ENCODE peak calls at places on chromosomes 11 and 22, in five cellular contexts. One of them, this sample, is unnamed.

GRCh38 chr11:76615950-76616349 is 54.6 kb downstream of the LRRC32 start:
- DNase-seq in stimulated activated effector memory CD8-positive, alpha-beta T cell treated with anti-CD3 and anti-CD28 coated beads, Interleukin-12 subunit alpha, Interleukin-12 subunit beta, amount 100 ng/mL, for 72 hours: no peak
- DNase-seq in activated naive CD8-positive, alpha-beta T cell treated with anti-CD3 and anti-CD28 coated beads, Interleukin-2, amount 10 ng/mL, durations not matched to agents 7 days and 5 days: no peak
- DNase-seq in tibial nerve: no peak
- DNase-seq in activated CD8-positive, alpha-beta memory T cell treated with anti-CD3 and anti-CD28 coated beads, Interleukin-2, amount 10 ng/mL, durations not matched to agents 7 days and 5 days: no peak
- DNase-seq in this sample: no peak

GRCh38 chr11:1203505-1204271 is 19.2 kb upstream of the MUC5B start:
- DNase-seq in stimulated activated effector memory CD8-positive, alpha-beta T cell treated with anti-CD3 and anti-CD28 coated beads, Interleukin-12 subunit alpha, Interleukin-12 subunit beta, amount 100 ng/mL, for 72 hours: no peak
- DNase-seq in activated naive CD8-positive, alpha-beta T cell treated with anti-CD3 and anti-CD28 coated beads, Interleukin-2, amount 10 ng/mL, durations not matched to agents 7 days and 5 days: peak; percentile 25
- DNase-seq in tibial nerve: no peak
- DNase-seq in activated CD8-positive, alpha-beta memory T cell treated with anti-CD3 and anti-CD28 coated beads, Interleukin-2, amount 10 ng/mL, durations not matched to agents 7 days and 5 days: no peak
- DNase-seq in this sample: no peak

GRCh38 chr11:12824281-12825041 is 150.2 kb downstream of the TEAD1 start:
- DNase-seq in stimulated activated effector memory CD8-positive, alpha-beta T cell treated with anti-CD3 and anti-CD28 coated beads, Interleukin-12 subunit alpha, Interleukin-12 subunit beta, amount 100 ng/mL, for 72 hours: no peak
- DNase-seq in activated naive CD8-positive, alpha-beta T cell treated with anti-CD3 and anti-CD28 coated beads, Interleukin-2, amount 10 ng/mL, durations not matched to agents 7 days and 5 days: no peak
- DNase-seq in tibial nerve: no peak
- DNase-seq in activated CD8-positive, alpha-beta memory T cell treated with anti-CD3 and anti-CD28 coated beads, Interleukin-2, amount 10 ng/mL, durations not matched to agents 7 days and 5 days: no peak
- DNase-seq in this sample: no peak

GRCh38 chr22:46471901-46472721 is 65.3 kb downstream of the CELSR1 start:
- DNase-seq in stimulated activated effector memory CD8-positive, alpha-beta T cell treated with anti-CD3 and anti-CD28 coated beads, Interleukin-12 subunit alpha, Interleukin-12 subunit beta, amount 100 ng/mL, for 72 hours: no peak
- DNase-seq in activated naive CD8-positive, alpha-beta T cell treated with anti-CD3 and anti-CD28 coated beads, Interleukin-2, amount 10 ng/mL, durations not matched to agents 7 days and 5 days: no peak
- DNase-seq in tibial nerve: no peak
- DNase-seq in activated CD8-positive, alpha-beta memory T cell treated with anti-CD3 and anti-CD28 coated beads, Interleukin-2, amount 10 ng/mL, durations not matched to agents 7 days and 5 days: no peak
- DNase-seq in this sample: no peak

GRCh38 chr11:420911-421321 is 6.1 kb upstream of the SIGIRR start:
- DNase-seq in stimulated activated effector memory CD8-positive, alpha-beta T cell treated with anti-CD3 and anti-CD28 coated beads, Interleukin-12 subunit alpha, Interleukin-12 subunit beta, amount 100 ng/mL, for 72 hours: no peak
- DNase-seq in activated naive CD8-positive, alpha-beta T cell treated with anti-CD3 and anti-CD28 coated beads, Interleukin-2, amount 10 ng/mL, durations not matched to agents 7 days and 5 days: peak; percentile 32
- DNase-seq in tibial nerve: no peak
- DNase-seq in activated CD8-positive, alpha-beta memory T cell treated with anti-CD3 and anti-CD28 coated beads, Interleukin-2, amount 10 ng/mL, durations not matched to agents 7 days and 5 days: no peak
- DNase-seq in this sample: no peak

GRCh38 chr11:18696638-18697225 is 1.8 kb upstream of the TMEM86A start:
- DNase-seq in stimulated activated effector memory CD8-positive, alpha-beta T cell treated with anti-CD3 and anti-CD28 coated beads, Interleukin-12 subunit alpha, Interleukin-12 subunit beta, amount 100 ng/mL, for 72 hours: no peak
- DNase-seq in activated naive CD8-positive, alpha-beta T cell treated with anti-CD3 and anti-CD28 coated beads, Interleukin-2, amount 10 ng/mL, durations not matched to agents 7 days and 5 days: no peak
- DNase-seq in tibial nerve: no peak
- DNase-seq in activated CD8-positive, alpha-beta memory T cell treated with anti-CD3 and anti-CD28 coated beads, Interleukin-2, amount 10 ng/mL, durations not matched to agents 7 days and 5 days: no peak
- DNase-seq in this sample: no peak

GRCh38 chr22:40453676-40454075 is 83.3 kb downstream of the SGSM3 start:
- DNase-seq in stimulated activated effector memory CD8-positive, alpha-beta T cell treated with anti-CD3 and anti-CD28 coated beads, Interleukin-12 subunit alpha, Interleukin-12 subunit beta, amount 100 ng/mL, for 72 hours: no peak
- DNase-seq in activated naive CD8-positive, alpha-beta T cell treated with anti-CD3 and anti-CD28 coated beads, Interleukin-2, amount 10 ng/mL, durations not matched to agents 7 days and 5 days: no peak
- DNase-seq in tibial nerve: no peak
- DNase-seq in activated CD8-positive, alpha-beta memory T cell treated with anti-CD3 and anti-CD28 coated beads, Interleukin-2, amount 10 ng/mL, durations not matched to agents 7 days and 5 days: no peak
- DNase-seq in this sample: no peak

GRCh38 chr11:65551572-65552398 is 6.4 kb downstream of the LTBP3 start:
- DNase-seq in stimulated activated effector memory CD8-positive, alpha-beta T cell treated with anti-CD3 and anti-CD28 coated beads, Interleukin-12 subunit alpha, Interleukin-12 subunit beta, amount 100 ng/mL, for 72 hours: peak; percentile 47
- DNase-seq in activated naive CD8-positive, alpha-beta T cell treated with anti-CD3 and anti-CD28 coated beads, Interleukin-2, amount 10 ng/mL, durations not matched to agents 7 days and 5 days: peak; percentile 74
- DNase-seq in tibial nerve: no peak
- DNase-seq in activated CD8-positive, alpha-beta memory T cell treated with anti-CD3 and anti-CD28 coated beads, Interleukin-2, amount 10 ng/mL, durations not matched to agents 7 days and 5 days: peak; percentile 75
- DNase-seq in this sample: peak; percentile 91

GRCh38 chr11:121563900-121564822 is 111.4 kb upstream of the SORL1-AS1 start:
- DNase-seq in stimulated activated effector memory CD8-positive, alpha-beta T cell treated with anti-CD3 and anti-CD28 coated beads, Interleukin-12 subunit alpha, Interleukin-12 subunit beta, amount 100 ng/mL, for 72 hours: no peak
- DNase-seq in activated naive CD8-positive, alpha-beta T cell treated with anti-CD3 and anti-CD28 coated beads, Interleukin-2, amount 10 ng/mL, durations not matched to agents 7 days and 5 days: no peak
- DNase-seq in tibial nerve: no peak
- DNase-seq in activated CD8-positive, alpha-beta memory T cell treated with anti-CD3 and anti-CD28 coated beads, Interleukin-2, amount 10 ng/mL, durations not matched to agents 7 days and 5 days: no peak
- DNase-seq in this sample: no peak

GRCh38 chr22:46027219-46028068 is 50.5 kb upstream of the WNT7B start:
- DNase-seq in stimulated activated effector memory CD8-positive, alpha-beta T cell treated with anti-CD3 and anti-CD28 coated beads, Interleukin-12 subunit alpha, Interleukin-12 subunit beta, amount 100 ng/mL, for 72 hours: no peak
- DNase-seq in activated naive CD8-positive, alpha-beta T cell treated with anti-CD3 and anti-CD28 coated beads, Interleukin-2, amount 10 ng/mL, durations not matched to agents 7 days and 5 days: no peak
- DNase-seq in tibial nerve: no peak
- DNase-seq in activated CD8-positive, alpha-beta memory T cell treated with anti-CD3 and anti-CD28 coated beads, Interleukin-2, amount 10 ng/mL, durations not matched to agents 7 days and 5 days: no peak
- DNase-seq in this sample: peak; percentile 27

GRCh38 chr11:67006029-67006884 is 16.7 kb upstream of the SYT12 start:
- DNase-seq in stimulated activated effector memory CD8-positive, alpha-beta T cell treated with anti-CD3 and anti-CD28 coated beads, Interleukin-12 subunit alpha, Interleukin-12 subunit beta, amount 100 ng/mL, for 72 hours: no peak
- DNase-seq in activated naive CD8-positive, alpha-beta T cell treated with anti-CD3 and anti-CD28 coated beads, Interleukin-2, amount 10 ng/mL, durations not matched to agents 7 days and 5 days: no peak
- DNase-seq in tibial nerve: peak; percentile 47
- DNase-seq in activated CD8-positive, alpha-beta memory T cell treated with anti-CD3 and anti-CD28 coated beads, Interleukin-2, amount 10 ng/mL, durations not matched to agents 7 days and 5 days: no peak
- DNase-seq in this sample: peak; percentile 50

GRCh38 chr11:131666617-131667016 is 296.2 kb downstream of the NTM start:
- DNase-seq in stimulated activated effector memory CD8-positive, alpha-beta T cell treated with anti-CD3 and anti-CD28 coated beads, Interleukin-12 subunit alpha, Interleukin-12 subunit beta, amount 100 ng/mL, for 72 hours: no peak
- DNase-seq in activated naive CD8-positive, alpha-beta T cell treated with anti-CD3 and anti-CD28 coated beads, Interleukin-2, amount 10 ng/mL, durations not matched to agents 7 days and 5 days: no peak
- DNase-seq in tibial nerve: no peak
- DNase-seq in activated CD8-positive, alpha-beta memory T cell treated with anti-CD3 and anti-CD28 coated beads, Interleukin-2, amount 10 ng/mL, durations not matched to agents 7 days and 5 days: no peak
- DNase-seq in this sample: no peak

GRCh38 chr11:64687204-64687603 is 35.8 kb downstream of the NRXN2 start:
- DNase-seq in stimulated activated effector memory CD8-positive, alpha-beta T cell treated with anti-CD3 and anti-CD28 coated beads, Interleukin-12 subunit alpha, Interleukin-12 subunit beta, amount 100 ng/mL, for 72 hours: no peak
- DNase-seq in activated naive CD8-positive, alpha-beta T cell treated with anti-CD3 and anti-CD28 coated beads, Interleukin-2, amount 10 ng/mL, durations not matched to agents 7 days and 5 days: no peak
- DNase-seq in tibial nerve: peak; percentile 23
- DNase-seq in activated CD8-positive, alpha-beta memory T cell treated with anti-CD3 and anti-CD28 coated beads, Interleukin-2, amount 10 ng/mL, durations not matched to agents 7 days and 5 days: no peak
- DNase-seq in this sample: no peak